ENCODE peak calls at places on chromosomes 4 and X, in seven cellular contexts. J is EH; O is stimulated activated CD8-positive, alpha-beta memory T cell treated with anti-CD3 and anti-CD28 coated beads, Interleukin-7, amount 100 ng/mL, for 24 hours; M is foreskin fibroblast; B is ecto neural progenitor cell; S is hypothalamus; L is stimulated activated CD4-positive, alpha-beta T cell treated with anti-CD3 and anti-CD28 coated beads, Interleukin-4, amount 100 ng/mL, for 48 hours. T is an unnamed sample.

GRCh38 chr4:25351777-25352421 is 25.2 kb upstream of the ANAPC4 start:
- DNase-seq in L (no peak), B (no peak), J (peak), S (no peak), O (no peak), M (peak), T (no peak)

GRCh38 chr4:84938316-84938715 is 28.2 kb downstream of the WDFY3 start:
- DNase-seq in B (no peak), J (peak), M (peak), O (no peak), S (no peak), L (no peak), T (no peak)

GRCh38 chr4:83686166-83686565 is 150.3 kb downstream of the GPAT3 start:
- DNase-seq in B (no peak), O (no peak), J (peak), M (peak), S (no peak), L (no peak), T (no peak)

GRCh38 chr4:2402053-2402452 is 16.4 kb downstream of the ZFYVE28 start:
- DNase-seq in L (no peak), B (peak), O (no peak), S (peak), M (peak), J (peak), T (peak)

GRCh38 chr4:1318488-1319213 is 28.4 kb upstream of the UVSSA start:
- DNase-seq in S (no peak), O (no peak), M (no peak), B (no peak), L (no peak), J (no peak), T (no peak)

GRCh38 chr4:40750461-40751258 is 905 bp downstream of the NSUN7 start:
- DNase-seq in L (no peak), J (peak), M (peak), S (no peak), B (peak), O (no peak), T (no peak)

GRCh38 chr4:48483006-48483776 is at the start of gene SLC10A4:
- DNase-seq in S (no peak), J (no peak), L (no peak), M (no peak), O (no peak), B (peak), T (no peak)

GRCh38 chr4:155497306-155497705 is 120.5 kb upstream of the MAP9 start:
- DNase-seq in O (no peak), J (no peak), S (no peak), L (no peak), M (no peak), B (no peak), T (no peak)

GRCh38 chrX:149365061-149365460 is 140.0 kb downstream of the IDS start:
- DNase-seq in L (no peak), O (no peak), B (no peak), J (peak), M (no peak), S (no peak), T (no peak)

GRCh38 chr4:30767147-30767546 is 47.0 kb downstream of the PCDH7 start:
- DNase-seq in M (no peak), B (no peak), O (no peak), J (no peak), S (no peak), L (no peak), T (no peak)

GRCh38 chr4:137238456-137238855 is 293.8 kb downstream of the PCDH18 start:
- DNase-seq in B (no peak), O (no peak), L (no peak), S (no peak), M (no peak), J (no peak), T (no peak)

GRCh38 chr4:56512166-56512565 is 6.6 kb downstream of the ARL9 start:
- DNase-seq in L (no peak), M (peak), B (no peak), O (no peak), J (peak), S (no peak), T (no peak)

GRCh38 chrX:63349307-63349706 is 1.8 kb downstream of the SPIN4 start:
- DNase-seq in S (no peak), O (no peak), B (no peak), M (peak), J (no peak), L (no peak), T (no peak)

GRCh38 chr4:24966076-24966475 is 53.2 kb upstream of the CCDC149 start:
- DNase-seq in B (no peak), O (no peak), M (no peak), L (no peak), S (no peak), J (no peak), T (no peak)

GRCh38 chrX:43165343-43165920 is 387.5 kb upstream of the PPP1R2C start:
- DNase-seq in O (no peak), B (no peak), L (no peak), J (no peak), S (no peak), M (no peak), T (no peak)

T was measured in gastrocnemius medialis.